ENCODE peak calls at places on chromosomes 5 and 9, in eight cellular contexts. One of them, this sample, is unnamed.

GRCh38 chr9:114166606-114167572 is 11.6 kb downstream of the COL27A1 start:
- DNase-seq in HepG2: no peak
- DNase-seq in WTC11: no peak
- DNase-seq in H1: no peak
- DNase-seq in A549: no peak
- DNase-seq in endothelial cell of umbilical vein: peak; percentile 28
- DNase-seq in HCT116: no peak
- DNase-seq in SK-N-SH: no peak
- DNase-seq in this sample: no peak

GRCh38 chr5:35859101-35859661 is 2.5 kb downstream of the IL7R start:
- DNase-seq in HepG2: no peak
- DNase-seq in WTC11: no peak
- DNase-seq in H1: no peak
- DNase-seq in A549: no peak
- DNase-seq in endothelial cell of umbilical vein: peak; percentile 40
- DNase-seq in HCT116: no peak
- DNase-seq in SK-N-SH: no peak
- DNase-seq in this sample: no peak

GRCh38 chr9:133477992-133478850 is 678 bp downstream of the SLC2A6 start:
- DNase-seq in HepG2: peak; percentile 52
- DNase-seq in WTC11: no peak
- DNase-seq in H1: no peak
- DNase-seq in A549: no peak
- DNase-seq in endothelial cell of umbilical vein: peak; percentile 57
- DNase-seq in HCT116: no peak
- DNase-seq in SK-N-SH: no peak
- DNase-seq in this sample: peak; percentile 70

GRCh38 chr5:179149278-179149677 is 89.1 kb downstream of the ZNF354C start:
- DNase-seq in HepG2: no peak
- DNase-seq in WTC11: no peak
- DNase-seq in H1: no peak
- DNase-seq in A549: no peak
- DNase-seq in endothelial cell of umbilical vein: no peak
- DNase-seq in HCT116: no peak
- DNase-seq in SK-N-SH: no peak
- DNase-seq in this sample: no peak

GRCh38 chr9:127025042-127025441 is 97.4 kb downstream of the ANGPTL2 start:
- DNase-seq in HepG2: no peak
- DNase-seq in WTC11: no peak
- DNase-seq in H1: no peak
- DNase-seq in A549: no peak
- DNase-seq in endothelial cell of umbilical vein: no peak
- DNase-seq in HCT116: no peak
- DNase-seq in SK-N-SH: no peak
- DNase-seq in this sample: no peak

GRCh38 chr5:67187318-67187717 is 9.3 kb downstream of the CD180 start:
- DNase-seq in HepG2: no peak
- DNase-seq in WTC11: no peak
- DNase-seq in H1: no peak
- DNase-seq in A549: no peak
- DNase-seq in endothelial cell of umbilical vein: no peak
- DNase-seq in HCT116: no peak
- DNase-seq in SK-N-SH: no peak
- DNase-seq in this sample: peak; percentile 82

GRCh38 chr9:1619915-1620705 is 395.0 kb upstream of the SMARCA2 start:
- DNase-seq in HepG2: peak; percentile 2
- DNase-seq in WTC11: no peak
- DNase-seq in H1: no peak
- DNase-seq in A549: peak; percentile 33
- DNase-seq in endothelial cell of umbilical vein: no peak
- DNase-seq in HCT116: no peak
- DNase-seq in SK-N-SH: no peak
- DNase-seq in this sample: peak; percentile 48

GRCh38 chr9:114666441-114666840 is 8.8 kb upstream of the TEX53 start:
- DNase-seq in HepG2: no peak
- DNase-seq in WTC11: no peak
- DNase-seq in H1: no peak
- DNase-seq in A549: no peak
- DNase-seq in endothelial cell of umbilical vein: no peak
- DNase-seq in HCT116: no peak
- DNase-seq in SK-N-SH: no peak
- DNase-seq in this sample: no peak

GRCh38 chr5:80763211-80763610 is 108.4 kb upstream of the DHFR start:
- DNase-seq in HepG2: no peak
- DNase-seq in WTC11: no peak
- DNase-seq in H1: no peak
- DNase-seq in A549: no peak
- DNase-seq in endothelial cell of umbilical vein: no peak
- DNase-seq in HCT116: no peak
- DNase-seq in SK-N-SH: no peak
- DNase-seq in this sample: no peak

GRCh38 chr5:144484124-144484897 is 313.6 kb downstream of the KCTD16 start:
- DNase-seq in HepG2: no peak
- DNase-seq in WTC11: no peak
- DNase-seq in H1: no peak
- DNase-seq in A549: no peak
- DNase-seq in endothelial cell of umbilical vein: peak; percentile 39
- DNase-seq in HCT116: no peak
- DNase-seq in SK-N-SH: no peak
- DNase-seq in this sample: no peak

GRCh38 chr5:52875827-52876226 is 88.1 kb downstream of the ITGA1 start:
- DNase-seq in HepG2: no peak
- DNase-seq in WTC11: no peak
- DNase-seq in H1: no peak
- DNase-seq in A549: no peak
- DNase-seq in endothelial cell of umbilical vein: no peak
- DNase-seq in HCT116: no peak
- DNase-seq in SK-N-SH: no peak
- DNase-seq in this sample: no peak

GRCh38 chr5:64690417-64691151 is at the start of gene SHISAL2B:
- DNase-seq in HepG2: no peak
- DNase-seq in WTC11: peak; percentile 68
- DNase-seq in H1: no peak
- DNase-seq in A549: peak; percentile 30
- DNase-seq in endothelial cell of umbilical vein: peak; percentile 10
- DNase-seq in HCT116: no peak
- DNase-seq in SK-N-SH: peak; percentile 55
- DNase-seq in this sample: peak; percentile 13

GRCh38 chr5:17398439-17398838 is 99.6 kb upstream of the TAF11L2 start:
- DNase-seq in HepG2: no peak
- DNase-seq in WTC11: no peak
- DNase-seq in H1: no peak
- DNase-seq in A549: no peak
- DNase-seq in endothelial cell of umbilical vein: no peak
- DNase-seq in HCT116: no peak
- DNase-seq in SK-N-SH: peak; percentile 60
- DNase-seq in this sample: peak; percentile 88

GRCh38 chr5:66620711-66621110 is 24.5 kb downstream of the MAST4 start:
- DNase-seq in HepG2: no peak
- DNase-seq in WTC11: no peak
- DNase-seq in H1: no peak
- DNase-seq in A549: no peak
- DNase-seq in endothelial cell of umbilical vein: no peak
- DNase-seq in HCT116: no peak
- DNase-seq in SK-N-SH: no peak
- DNase-seq in this sample: no peak

DNA sequence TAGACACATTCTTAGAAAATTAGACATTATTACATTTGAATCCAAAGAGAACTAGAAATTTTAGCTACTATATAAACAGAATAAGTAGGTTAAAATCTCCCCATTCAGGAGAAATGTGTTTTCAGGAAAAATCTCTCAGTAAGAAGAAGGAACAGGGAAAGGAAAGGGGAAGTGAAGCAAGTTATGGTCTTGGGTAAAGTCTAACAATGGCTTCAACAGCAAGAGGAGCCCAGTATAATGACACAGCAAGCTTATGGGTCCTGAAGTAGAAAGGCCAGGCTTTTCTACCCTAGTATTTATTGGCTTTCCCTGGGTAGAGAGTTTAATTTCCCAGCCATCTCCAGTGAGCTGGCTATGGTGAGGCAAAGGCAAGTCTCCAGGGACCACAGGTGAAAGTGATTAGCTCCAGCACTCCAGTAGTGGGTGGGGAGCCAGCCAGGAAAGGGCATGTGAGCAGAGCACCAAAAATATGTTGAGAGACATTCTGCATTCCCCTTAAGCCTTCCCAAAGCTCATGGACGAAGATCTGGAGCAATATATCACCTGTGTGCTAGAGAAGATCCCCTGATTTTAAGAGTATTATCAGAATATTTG is 981.7 kb downstream of the NR2F1-AS1 start:
- DNase-seq in HepG2: no peak
- DNase-seq in WTC11: no peak
- DNase-seq in H1: no peak
- DNase-seq in A549: no peak
- DNase-seq in endothelial cell of umbilical vein: no peak
- DNase-seq in HCT116: no peak
- DNase-seq in SK-N-SH: no peak
- DNase-seq in this sample: peak; percentile 8
- TF ChIP-seq MAX in HepG2: no peak
- TF ChIP-seq MAX in WTC11: no peak
- TF ChIP-seq MAX in H1: no peak
- TF ChIP-seq MAX in A549: no peak
- TF ChIP-seq MAX in endothelial cell of umbilical vein: no peak
- TF ChIP-seq MAX in HCT116: no peak
- TF ChIP-seq MAX in SK-N-SH: no peak
- TF ChIP-seq MAX in this sample: no peak

GRCh38 chr9:34190996-34191892 is 12.4 kb downstream of the UBAP1 start:
- DNase-seq in HepG2: peak; percentile 73
- DNase-seq in WTC11: no peak
- DNase-seq in H1: no peak
- DNase-seq in A549: peak; percentile 71
- DNase-seq in endothelial cell of umbilical vein: peak; percentile 35
- DNase-seq in HCT116: no peak
- DNase-seq in SK-N-SH: no peak
- DNase-seq in this sample: peak; percentile 33
- TF ChIP-seq CTCF in HepG2: peak; percentile 61
- TF ChIP-seq CTCF in WTC11: no peak
- TF ChIP-seq CTCF in H1: peak; percentile 43
- TF ChIP-seq CTCF in A549: peak; percentile 56
- TF ChIP-seq CTCF in endothelial cell of umbilical vein: no peak
- TF ChIP-seq CTCF in HCT116: peak; percentile 58
- TF ChIP-seq CTCF in SK-N-SH: peak; percentile 51
- TF ChIP-seq CTCF in this sample: no peak

DNA sequence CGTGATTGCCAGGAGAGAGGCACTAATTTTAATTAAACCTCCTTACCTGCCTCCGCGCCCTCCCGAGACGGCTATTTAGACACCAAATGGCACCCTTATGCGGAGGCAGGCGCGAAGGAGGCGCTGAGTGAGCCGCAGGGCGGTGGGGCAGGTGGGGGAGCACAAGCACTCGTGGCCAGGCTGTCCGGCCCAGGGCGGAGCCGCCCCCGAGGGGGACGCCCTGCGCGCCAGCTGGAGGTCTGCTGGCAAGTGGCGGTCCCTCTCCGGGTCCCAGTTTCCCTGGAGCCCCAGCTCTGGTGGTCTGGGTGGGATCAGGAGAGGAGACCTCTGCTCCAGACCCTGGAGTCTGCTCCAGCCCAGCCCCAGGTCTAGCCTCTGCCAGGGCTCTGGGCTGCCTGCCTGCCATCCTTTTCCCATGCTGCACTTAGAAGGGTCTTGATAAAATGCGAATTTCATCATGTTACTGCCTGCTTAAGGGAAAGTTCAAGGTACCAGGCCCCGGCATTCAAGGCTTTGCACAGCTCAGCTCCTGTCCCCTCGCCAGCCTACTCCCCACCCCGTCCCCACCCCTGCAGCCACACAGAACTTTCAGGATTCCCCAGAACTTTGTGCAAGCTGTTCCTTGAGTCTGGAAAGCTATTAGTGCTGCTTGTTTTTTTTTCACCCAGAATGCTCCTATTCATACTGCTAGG is 19.6 kb downstream of the NR5A1 start:
- DNase-seq in HepG2: no peak
- DNase-seq in WTC11: no peak
- DNase-seq in H1: no peak
- DNase-seq in A549: no peak
- DNase-seq in endothelial cell of umbilical vein: no peak
- DNase-seq in HCT116: no peak
- DNase-seq in SK-N-SH: no peak
- DNase-seq in this sample: no peak
- TF ChIP-seq MAX in HepG2: no peak
- TF ChIP-seq MAX in WTC11: no peak
- TF ChIP-seq MAX in H1: no peak
- TF ChIP-seq MAX in A549: no peak
- TF ChIP-seq MAX in endothelial cell of umbilical vein: no peak
- TF ChIP-seq MAX in HCT116: no peak
- TF ChIP-seq MAX in SK-N-SH: no peak
- TF ChIP-seq MAX in this sample: no peak

GRCh38 chr5:166338801-166339200 is 1952.6 kb upstream of the WWC1 start:
- DNase-seq in HepG2: no peak
- DNase-seq in WTC11: no peak
- DNase-seq in H1: no peak
- DNase-seq in A549: no peak
- DNase-seq in endothelial cell of umbilical vein: no peak
- DNase-seq in HCT116: no peak
- DNase-seq in SK-N-SH: no peak
- DNase-seq in this sample: no peak

GRCh38 chr5:166342330-166342891 is 1949.0 kb upstream of the WWC1 start:
- DNase-seq in HepG2: no peak
- DNase-seq in WTC11: no peak
- DNase-seq in H1: no peak
- DNase-seq in A549: no peak
- DNase-seq in endothelial cell of umbilical vein: no peak
- DNase-seq in HCT116: no peak
- DNase-seq in SK-N-SH: no peak
- DNase-seq in this sample: no peak

GRCh38 chr5:166347051-166347450 is 1944.4 kb upstream of the WWC1 start:
- DNase-seq in HepG2: no peak
- DNase-seq in WTC11: no peak
- DNase-seq in H1: no peak
- DNase-seq in A549: no peak
- DNase-seq in endothelial cell of umbilical vein: no peak
- DNase-seq in HCT116: no peak
- DNase-seq in SK-N-SH: no peak
- DNase-seq in this sample: no peak

GRCh38 chr5:166340039-166340438 is 1951.4 kb upstream of the WWC1 start:
- DNase-seq in HepG2: no peak
- DNase-seq in WTC11: no peak
- DNase-seq in H1: no peak
- DNase-seq in A549: no peak
- DNase-seq in endothelial cell of umbilical vein: no peak
- DNase-seq in HCT116: no peak
- DNase-seq in SK-N-SH: no peak
- DNase-seq in this sample: no peak

DNA sequence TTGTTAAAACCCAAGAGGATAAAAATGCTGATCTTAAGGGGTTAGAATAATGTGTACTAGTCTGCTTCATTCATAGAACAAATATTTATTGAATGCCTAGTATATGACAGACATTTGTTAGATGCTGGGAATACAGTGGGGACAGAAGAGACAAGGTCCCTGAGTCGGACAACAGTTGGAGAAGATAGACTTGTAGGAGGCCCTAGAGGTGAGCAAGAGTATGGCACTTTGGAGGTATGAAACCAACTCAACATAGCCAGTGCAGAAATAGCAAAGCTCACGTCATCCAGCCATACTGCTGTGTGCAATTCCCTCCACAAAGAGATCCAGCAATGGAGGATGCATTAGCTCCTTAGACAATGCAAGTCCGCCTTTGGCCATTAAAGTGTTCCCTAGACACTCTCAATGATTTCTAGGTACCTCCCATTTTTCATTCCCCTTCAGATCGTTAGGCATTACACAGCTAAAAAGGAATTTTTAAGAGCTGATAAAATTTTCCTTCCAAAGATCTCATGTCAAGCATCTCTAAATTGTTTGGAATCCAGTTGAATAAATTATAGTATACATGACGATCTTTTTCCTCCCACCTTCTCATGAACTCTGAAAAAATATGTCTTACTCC is 1949.6 kb upstream of the WWC1 start:
- DNase-seq in HepG2: no peak
- DNase-seq in WTC11: no peak
- DNase-seq in H1: no peak
- DNase-seq in A549: peak; percentile 35
- DNase-seq in endothelial cell of umbilical vein: no peak
- DNase-seq in HCT116: no peak
- DNase-seq in SK-N-SH: no peak
- DNase-seq in this sample: peak; percentile 17
- TF ChIP-seq CTCF in HepG2: no peak
- TF ChIP-seq CTCF in WTC11: no peak
- TF ChIP-seq CTCF in H1: peak; percentile 63
- TF ChIP-seq CTCF in A549: no peak
- TF ChIP-seq CTCF in endothelial cell of umbilical vein: no peak
- TF ChIP-seq CTCF in HCT116: peak; percentile 14
- TF ChIP-seq CTCF in SK-N-SH: peak; percentile 12
- TF ChIP-seq CTCF in this sample: peak; percentile 29